ENCODE peak calls at places on chromosomes 7 and 10, in four cellular contexts. Q is cardiac fibroblast; J is CD8-positive, alpha-beta T cell; S is fibroblast of mammary gland. G is an unnamed sample.

GRCh38 chr7:92916751-92917369 is 80.5 kb upstream of the CDK6 start:
- DNase-seq in Q (peak; percentile 79), J (no peak), S (peak; percentile 7), G (peak; percentile 67)

GRCh38 chr7:149302865-149303264 is 40.9 kb downstream of the ZNF783 start:
- DNase-seq in Q (no peak), J (no peak), S (no peak), G (no peak)

GRCh38 chr10:335151-335800 is 200.0 kb downstream of the ZMYND11 start:
- DNase-seq in Q (no peak), J (no peak), S (peak; percentile 42), G (no peak)

GRCh38 chr7:4549681-4550080 is 132.4 kb upstream of the FOXK1 start:
- DNase-seq in Q (no peak), J (no peak), S (no peak), G (no peak)

GRCh38 chr10:33136781-33137180 is 178.8 kb upstream of the ITGB1 start:
- DNase-seq in Q (no peak), J (no peak), S (peak; percentile 67), G (peak; percentile 59)

GRCh38 chr7:42046483-42046882 is 190.5 kb downstream of the GLI3 start:
- DNase-seq in Q (peak; percentile 67), J (no peak), S (no peak), G (no peak)

GRCh38 chr10:31422634-31423033 is 103.6 kb downstream of the ZEB1 start:
- DNase-seq in Q (no peak), J (no peak), S (no peak), G (no peak)

GRCh38 chr7:22320416-22320815 is 36.5 kb downstream of the RAPGEF5 start:
- DNase-seq in Q (no peak), J (no peak), S (no peak), G (peak; percentile 25)

GRCh38 chr10:4849555-4850242 is 23.7 kb downstream of the AKR1E2 start:
- DNase-seq in Q (peak; percentile 98), J (peak; percentile 87), S (peak; percentile 97), G (peak; percentile 95)

GRCh38 chr7:75914169-75914654 is 743 bp upstream of the POR start:
- DNase-seq in Q (no peak), J (no peak), S (no peak), G (no peak)

GRCh38 chr10:120738658-120739057 is 112.5 kb upstream of the WDR11 start:
- DNase-seq in Q (no peak), J (no peak), S (no peak), G (no peak)

GRCh38 chr7:122092964-122093797 is 50.9 kb downstream of the AASS start:
- DNase-seq in Q (peak; percentile 90), J (peak; percentile 52), S (peak; percentile 80), G (peak; percentile 74)

GRCh38 chr10:86943316-86944030 is 13.9 kb downstream of the MMRN2 start:
- DNase-seq in Q (no peak), J (peak; percentile 9), S (no peak), G (no peak)

GRCh38 chr7:105489409-105489808 is 32.7 kb downstream of the PUS7 start:
- DNase-seq in Q (no peak), J (no peak), S (no peak), G (no peak)

DNA sequence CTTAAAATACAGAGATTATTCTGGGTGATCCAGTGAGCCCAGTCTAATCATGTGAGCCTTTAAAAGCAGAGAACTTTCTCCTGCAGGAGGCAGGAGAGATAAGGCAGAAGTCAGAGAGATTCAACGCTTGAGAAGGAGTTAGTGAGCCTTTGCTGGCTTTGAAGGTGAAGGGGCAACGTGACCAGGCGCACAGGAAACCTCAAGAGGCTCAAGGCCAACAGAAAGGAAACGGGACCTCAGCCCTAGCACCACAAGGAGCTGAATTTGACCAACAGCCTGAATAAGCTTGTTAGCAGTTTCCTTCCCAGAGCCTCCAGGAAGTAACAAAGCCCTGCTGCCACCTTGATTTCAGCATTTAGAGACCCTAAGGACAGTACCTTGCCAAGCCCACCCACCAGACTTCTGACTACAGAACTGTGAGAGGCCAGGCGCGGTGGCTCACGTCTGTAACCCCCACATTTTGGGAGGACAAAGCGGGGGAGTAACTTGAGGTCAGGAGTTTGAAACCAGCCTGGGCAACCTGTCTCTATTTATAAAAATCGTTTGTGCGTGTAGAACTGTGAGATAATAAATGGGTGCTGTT is 87.3 kb upstream of the KAT6B start:
- DNase-seq in Q (peak; percentile 41), J (no peak), S (peak; percentile 21), G (no peak)
- TF ChIP-seq CTCF in Q (peak; percentile 45), J (peak; percentile 33), S (peak; percentile 40), G (peak; percentile 42)

GRCh38 chr10:132739225-132739613 is 46.7 kb downstream of the NKX6-2 start:
- DNase-seq in Q (no peak), J (no peak), S (no peak), G (no peak)
- TF ChIP-seq CTCF in Q (no peak), J (no peak), S (no peak), G (no peak)

DNA sequence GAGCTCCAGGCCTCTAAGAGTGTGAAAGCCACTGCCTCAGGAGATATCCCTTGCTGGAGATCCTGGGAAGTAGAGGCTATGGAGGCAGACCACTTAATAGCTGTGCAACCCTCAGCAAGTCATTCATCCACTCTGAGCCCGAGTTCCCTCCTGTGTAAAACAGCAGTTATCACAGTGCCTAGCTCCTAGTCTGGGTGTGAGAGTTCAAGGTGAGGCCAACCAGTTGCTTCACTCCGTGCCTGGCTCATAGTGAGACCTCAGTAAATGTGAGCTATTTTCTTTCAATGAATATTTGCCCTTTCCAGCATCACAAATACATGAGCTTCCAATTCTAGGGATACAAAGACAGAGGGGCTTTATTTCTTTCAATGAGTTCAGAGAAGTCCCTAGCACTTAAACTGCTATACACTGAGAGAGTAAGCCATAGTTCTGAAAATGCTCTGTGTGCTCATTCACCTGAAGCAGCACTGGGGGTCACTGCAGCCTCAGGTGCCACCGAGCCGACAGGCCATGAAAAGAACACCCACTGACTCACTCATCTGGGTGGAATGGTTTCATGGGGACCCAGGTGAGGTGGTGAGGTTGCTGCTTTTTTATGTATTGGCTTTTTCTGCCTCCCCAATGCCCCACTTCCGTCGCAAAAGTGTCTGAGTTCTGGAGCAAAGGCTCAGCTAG is 259.8 kb downstream of the KCNMA1 start:
- DNase-seq in Q (no peak), J (no peak), S (no peak), G (no peak)
- TF ChIP-seq CTCF in Q (no peak), J (no peak), S (no peak), G (no peak)

GRCh38 chr10:58438340-58438739 is 53.1 kb downstream of the TFAM start:
- DNase-seq in Q (peak; percentile 79), J (no peak), S (peak; percentile 78), G (peak; percentile 68)

GRCh38 chr10:58438986-58439385 is 53.8 kb downstream of the TFAM start:
- DNase-seq in Q (no peak), J (no peak), S (no peak), G (no peak)

GRCh38 chr10:58431903-58432302 is 46.7 kb downstream of the TFAM start:
- DNase-seq in Q (peak; percentile 23), J (no peak), S (peak; percentile 21), G (no peak)

GRCh38 chr10:58436071-58436470 is 50.9 kb downstream of the TFAM start:
- DNase-seq in Q (peak; percentile 34), J (no peak), S (peak; percentile 24), G (no peak)

GRCh38 chr10:58435297-58435696 is 50.1 kb downstream of the TFAM start:
- DNase-seq in Q (peak; percentile 96), J (no peak), S (peak; percentile 98), G (peak; percentile 98)
- TF ChIP-seq CTCF in Q (peak; percentile 18), J (no peak), S (peak; percentile 33), G (peak; percentile 53)

GRCh38 chr7:25907214-25907613 is 244.8 kb upstream of the NFE2L3 start:
- DNase-seq in Q (no peak), J (no peak), S (no peak), G (no peak)
- TF ChIP-seq CTCF in Q (no peak), J (no peak), S (no peak), G (no peak)